ENCODE peak calls at places on chromosomes 5 and 9, in five cellular contexts. A is neural progenitor cell, C is pancreas, P is fibroblast of pulmonary artery, F is ovary. R is an unnamed sample.

GRCh38 chr9:72557549-72557948 is 36.1 kb downstream of the TMC1 start:
- DNase-seq in A (no peak), C (peak), P (peak), F (peak), R (peak)

GRCh38 chr9:98018347-98018746 is 35.2 kb downstream of the ANP32B start:
- DNase-seq in A (no peak), C (no peak), P (no peak), F (no peak), R (no peak)

GRCh38 chr9:91837982-91838731 is 111.9 kb downstream of the ROR2 start:
- DNase-seq in A (no peak), C (peak), P (peak), F (peak), R (no peak)

GRCh38 chr5:90182726-90183125 is 226.8 kb downstream of the CETN3 start:
- DNase-seq in A (no peak), C (no peak), P (no peak), F (no peak), R (no peak)

GRCh38 chr9:100364013-100364412 is 11.3 kb upstream of the TEX10 start:
- DNase-seq in A (no peak), C (no peak), P (no peak), F (no peak), R (no peak)

GRCh38 chr5:157463621-157464407 is 3.8 kb downstream of the NIPAL4 start:
- DNase-seq in A (no peak), C (no peak), P (no peak), F (no peak), R (no peak)

GRCh38 chr5:177980776-177981175 is 15.3 kb downstream of the PROP1 start:
- DNase-seq in A (no peak), C (no peak), P (no peak), F (peak), R (no peak)

GRCh38 chr9:137715321-137715720 is 96.5 kb downstream of the EHMT1 start:
- DNase-seq in A (no peak), C (no peak), P (no peak), F (no peak), R (no peak)

GRCh38 chr5:107743357-107744000 is 72.7 kb upstream of the EFNA5 start:
- DNase-seq in A (no peak), C (no peak), P (peak), F (no peak), R (no peak)

GRCh38 chr5:139574641-139575312 is 13.6 kb downstream of the UBE2D2 start:
- DNase-seq in A (peak), C (no peak), P (peak), F (no peak), R (no peak)

GRCh38 chr5:33233013-33233463 is 207.7 kb upstream of the TARS1 start:
- DNase-seq in A (no peak), C (no peak), P (peak), F (no peak), R (no peak)

GRCh38 chr5:8892931-8893330 is 652.9 kb downstream of the SEMA5A start:
- DNase-seq in A (no peak), C (no peak), P (no peak), F (no peak), R (no peak)

GRCh38 chr5:143179126-143179740 is 224.3 kb downstream of the NR3C1 start:
- DNase-seq in A (no peak), C (no peak), P (no peak), F (no peak), R (no peak)

GRCh38 chr5:14016549-14016948 is 72.1 kb upstream of the DNAH5 start:
- DNase-seq in A (no peak), C (no peak), P (no peak), F (no peak), R (no peak)

GRCh38 chr5:164597293-164597900 is 1092.0 kb downstream of the MAT2B start:
- DNase-seq in A (peak), C (no peak), P (no peak), F (no peak), R (no peak)

GRCh38 chr9:14190240-14190639 is 123.7 kb downstream of the NFIB start:
- DNase-seq in A (no peak), C (no peak), P (no peak), F (no peak), R (no peak)

GRCh38 chr5:146620031-146620662 is 104.2 kb upstream of the GPR151 start:
- DNase-seq in A (no peak), C (no peak), P (no peak), F (no peak), R (no peak)

GRCh38 chr9:93963969-93964368 is 8.8 kb upstream of the BARX1 start:
- DNase-seq in A (no peak), C (no peak), P (no peak), F (no peak), R (no peak)

GRCh38 chr5:56698463-56699381 is 116.6 kb upstream of the MAP3K1 start:
- DNase-seq in A (peak), C (peak), P (no peak), F (no peak), R (no peak)

GRCh38 chr5:78666041-78666444 is 17.5 kb upstream of the LHFPL2 start:
- DNase-seq in A (no peak), C (no peak), P (no peak), F (no peak), R (no peak)

GRCh38 chr9:134069536-134070399 is 1.9 kb upstream of the BRD3 start:
- DNase-seq in A (no peak), C (peak), P (no peak), F (no peak), R (no peak)

GRCh38 chr5:41524174-41524573 is 13.8 kb upstream of the PLCXD3 start:
- DNase-seq in A (peak), C (no peak), P (peak), F (no peak), R (no peak)

GRCh38 chr9:95096807-95097206 is 220.7 kb downstream of the FANCC start:
- DNase-seq in A (no peak), C (no peak), P (no peak), F (no peak), R (no peak)

GRCh38 chr5:20615888-20616563 is 628.0 kb upstream of the CDH18 start:
- DNase-seq in A (no peak), C (no peak), P (no peak), F (no peak), R (no peak)

GRCh38 chr9:112447283-112447761 is 39.3 kb upstream of the KIAA1958 start:
- DNase-seq in A (no peak), C (no peak), P (peak), F (no peak), R (peak)

GRCh38 chr5:1077026-1077425 is 34.8 kb downstream of the SLC12A7 start:
- DNase-seq in A (no peak), C (no peak), P (no peak), F (no peak), R (no peak)

GRCh38 chr5:60010328-60010727 is 116.8 kb upstream of the PDE4D start:
- DNase-seq in A (no peak), C (no peak), P (no peak), F (no peak), R (no peak)

GRCh38 chr5:149740341-149740740 is 10.2 kb downstream of the PPARGC1B start:
- DNase-seq in A (no peak), C (no peak), P (no peak), F (no peak), R (no peak)

GRCh38 chr5:43854697-43855292 is 251.8 kb downstream of the NNT start:
- DNase-seq in A (peak), C (no peak), P (peak), F (no peak), R (no peak)

GRCh38 chr9:35930990-35931389 is 21.7 kb downstream of the SPAAR start:
- DNase-seq in A (no peak), C (no peak), P (no peak), F (no peak), R (no peak)

GRCh38 chr9:101437806-101438232 is 2.2 kb upstream of the ALDOB start:
- DNase-seq in A (no peak), C (peak), P (no peak), F (peak), R (no peak)

GRCh38 chr9:129834489-129835127 is 467 bp downstream of the C9orf78 start:
- DNase-seq in A (peak), C (no peak), P (no peak), F (no peak), R (no peak)

GRCh38 chr5:52892242-52892878 is 96.8 kb upstream of the ITGA2 start:
- DNase-seq in A (no peak), C (no peak), P (no peak), F (no peak), R (no peak)

GRCh38 chr5:127042593-127042992 is 12.2 kb upstream of the MARCHF3 start:
- DNase-seq in A (peak), C (no peak), P (peak), F (no peak), R (no peak)
- TF ChIP-seq CTCF in A (peak), C (no peak), P (peak), F (no peak), R (no peak)

GRCh38 chr5:136192015-136192525 is 892 bp downstream of the SMIM32 start:
- DNase-seq in A (peak), C (no peak), P (peak), F (no peak), R (no peak)

GRCh38 chr5:136193396-136193935 is 504 bp upstream of the SMIM32 start:
- DNase-seq in A (no peak), C (no peak), P (no peak), F (no peak), R (no peak)

GRCh38 chr5:136194611-136195010 is 1.6 kb upstream of the SMIM32 start:
- DNase-seq in A (no peak), C (no peak), P (no peak), F (no peak), R (no peak)

GRCh38 chr5:136191304-136192014 is 1.5 kb downstream of the SMIM32 start:
- DNase-seq in A (peak), C (no peak), P (peak), F (no peak), R (no peak)

DNA sequence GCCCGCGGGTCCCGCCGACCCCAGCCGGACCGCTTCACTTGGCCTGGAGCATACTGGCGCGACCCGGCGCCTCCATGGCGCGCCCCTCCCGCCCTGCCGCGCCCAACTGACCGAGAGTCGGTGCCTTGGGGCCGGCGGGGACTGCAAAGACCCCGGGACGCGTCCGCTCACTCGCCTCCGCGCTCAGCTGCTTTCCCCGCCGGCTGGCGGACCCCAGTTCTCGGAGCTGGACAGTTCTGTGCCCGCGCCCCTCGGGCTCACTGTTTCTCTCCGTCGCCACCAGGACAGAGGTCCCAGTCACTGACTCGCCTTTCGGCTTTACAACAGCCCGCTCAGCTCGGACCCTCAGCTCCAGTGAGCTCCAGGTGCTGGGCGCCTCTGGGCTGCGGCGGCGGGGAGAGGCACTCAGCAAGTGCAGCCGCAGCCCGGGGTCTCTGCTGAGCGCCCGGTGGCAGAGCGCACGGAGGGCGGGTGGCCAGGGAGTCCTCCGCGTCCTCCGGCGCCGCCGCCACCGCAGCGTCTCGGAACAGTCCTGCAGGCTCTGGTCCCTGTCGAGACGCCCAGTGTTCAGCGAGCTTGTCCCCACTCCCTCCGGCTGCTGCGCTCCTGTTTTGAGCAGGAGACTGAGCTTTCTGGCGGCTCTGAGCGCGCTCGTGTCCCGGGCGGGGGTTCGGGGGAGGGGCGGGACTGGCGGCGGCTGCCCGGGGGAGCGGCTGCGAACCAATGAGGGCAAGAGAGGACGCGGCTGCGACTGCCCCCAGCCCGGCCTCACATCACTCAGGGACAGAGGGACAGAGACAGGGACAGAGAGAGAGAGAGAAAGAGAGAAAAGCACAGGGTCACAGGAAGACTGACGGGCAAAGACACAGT is at the start of gene SMIM32:
- DNase-seq in A (peak), C (no peak), P (peak), F (no peak), R (no peak)
- H3K4me3 ChIP-seq in A (peak), C (peak), P (peak), F (peak), R (peak)

GRCh38 chr5:58496488-58496887 is 5.3 kb downstream of the GAPT start:
- DNase-seq in A (no peak), C (no peak), P (no peak), F (no peak), R (no peak)
- TF ChIP-seq CTCF in A (peak), C (no peak), P (peak), F (no peak), R (no peak)

GRCh38 chr9:124342946-124343485 is 72.2 kb downstream of the PSMB7 start:
- DNase-seq in A (peak), C (no peak), P (peak), F (peak), R (peak)
- H3K4me3 ChIP-seq in A (no peak), C (no peak), P (no peak), F (no peak), R (peak)